ENCODE peak calls at places on chromosomes 16 and 17, in four cellular contexts. H, L, B and V are unnamed samples.

GRCh38 chr16:72938426-72939164 is 109.3 kb downstream of the ZFHX3 start:
- DNase-seq in H (no peak), L (no peak), B (no peak), V (peak)

GRCh38 chr17:37520174-37520573 is 30.5 kb downstream of the DUSP14 start:
- DNase-seq in H (no peak), L (no peak), B (no peak), V (no peak)

GRCh38 chr17:69857412-69857835 is 217.6 kb upstream of the KCNJ16 start:
- DNase-seq in H (peak), L (no peak), B (no peak), V (peak)

GRCh38 chr17:59287887-59288286 is 43.6 kb upstream of the YPEL2 start:
- DNase-seq in H (no peak), L (no peak), B (no peak), V (no peak)

GRCh38 chr16:81738831-81739496 is 40.1 kb upstream of the PLCG2 start:
- DNase-seq in H (peak), L (no peak), B (no peak), V (no peak)

GRCh38 chr16:19645557-19645981 is 72.5 kb downstream of the KNOP1 start:
- DNase-seq in H (no peak), L (no peak), B (no peak), V (no peak)

GRCh38 chr17:34393401-34393800 is 30.4 kb upstream of the CCL1 start:
- DNase-seq in H (no peak), L (no peak), B (no peak), V (no peak)

GRCh38 chr16:28981517-28981916 is 3.3 kb upstream of the LAT start:
- DNase-seq in H (peak), L (peak), B (peak), V (no peak)

GRCh38 chr16:27549857-27550581 is at the start of the genes GTF3C1 and KATNIP:
- DNase-seq in H (peak), L (peak), B (peak), V (peak)

GRCh38 chr17:34299017-34299416 is 13.5 kb downstream of the CCL11 start:
- DNase-seq in H (no peak), L (no peak), B (no peak), V (no peak)

GRCh38 chr17:29760279-29760721 is 137.6 kb upstream of the CORO6 start:
- DNase-seq in H (no peak), L (no peak), B (no peak), V (peak)

GRCh38 chr17:78237403-78238012 is 6.1 kb downstream of the TMEM235 start:
- DNase-seq in H (no peak), L (no peak), B (no peak), V (no peak)

GRCh38 chr17:29212681-29213121 is 32.5 kb upstream of the MYO18A start:
- DNase-seq in H (no peak), L (peak), B (no peak), V (no peak)

GRCh38 chr17:47810200-47810821 is 11.3 kb downstream of the OSBPL7 start:
- DNase-seq in H (peak), L (peak), B (peak), V (peak)

GRCh38 chr17:76027159-76027839 is at the start of gene EVPL:
- DNase-seq in H (no peak), L (peak), B (no peak), V (no peak)

GRCh38 chr17:5943232-5943631 is 126.9 kb upstream of the WSCD1 start:
- DNase-seq in H (peak), L (no peak), B (no peak), V (no peak)

GRCh38 chr16:65547799-65548446 is 426.1 kb upstream of the CDH11 start:
- DNase-seq in H (no peak), L (no peak), B (no peak), V (no peak)

GRCh38 chr16:58054289-58054688 is 28.7 kb downstream of the MMP15 start:
- DNase-seq in H (no peak), L (no peak), B (no peak), V (no peak)

GRCh38 chr16:68117884-68118283 is 32.7 kb downstream of the NFATC3 start:
- DNase-seq in H (no peak), L (no peak), B (no peak), V (no peak)

GRCh38 chr16:68113765-68114240 is 28.6 kb downstream of the NFATC3 start:
- DNase-seq in H (no peak), L (no peak), B (no peak), V (no peak)

GRCh38 chr16:68115851-68116250 is 30.7 kb downstream of the NFATC3 start:
- DNase-seq in H (no peak), L (no peak), B (no peak), V (no peak)

GRCh38 chr16:68113059-68113757 is 28.0 kb downstream of the NFATC3 start:
- DNase-seq in H (no peak), L (peak), B (no peak), V (no peak)

DNA sequence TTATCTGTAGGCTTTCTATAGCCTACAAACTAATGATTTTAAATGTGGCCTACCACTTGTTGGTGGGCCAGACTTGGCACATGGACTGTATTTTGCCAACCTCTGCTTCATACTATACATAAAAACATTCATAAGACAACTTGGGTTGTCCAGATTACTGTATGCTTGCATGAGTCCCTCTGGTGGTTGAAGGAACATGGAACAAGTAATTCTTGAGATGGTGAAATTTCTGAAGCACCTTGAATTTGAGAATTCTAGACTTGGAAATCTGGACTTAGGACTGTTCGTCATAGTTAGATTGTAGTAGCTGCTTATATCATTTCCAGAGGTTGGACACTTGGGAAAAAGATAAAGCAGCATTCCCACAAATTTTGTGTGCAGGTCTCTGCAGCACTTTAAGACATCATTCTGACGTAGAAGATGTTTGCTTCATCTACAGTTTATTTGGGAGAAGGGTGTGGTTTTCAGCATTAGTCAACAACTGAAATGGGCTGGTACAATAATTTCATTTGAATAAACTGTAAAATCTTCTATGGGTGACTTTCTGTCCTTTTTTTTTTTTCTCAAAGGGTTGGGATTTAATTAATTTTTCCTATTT is 31.2 kb downstream of the NFATC3 start:
- DNase-seq in H (peak), L (no peak), B (no peak), V (peak)
- TF ChIP-seq JUN in H (no peak), L (no peak), B (no peak), V (no peak)

DNA sequence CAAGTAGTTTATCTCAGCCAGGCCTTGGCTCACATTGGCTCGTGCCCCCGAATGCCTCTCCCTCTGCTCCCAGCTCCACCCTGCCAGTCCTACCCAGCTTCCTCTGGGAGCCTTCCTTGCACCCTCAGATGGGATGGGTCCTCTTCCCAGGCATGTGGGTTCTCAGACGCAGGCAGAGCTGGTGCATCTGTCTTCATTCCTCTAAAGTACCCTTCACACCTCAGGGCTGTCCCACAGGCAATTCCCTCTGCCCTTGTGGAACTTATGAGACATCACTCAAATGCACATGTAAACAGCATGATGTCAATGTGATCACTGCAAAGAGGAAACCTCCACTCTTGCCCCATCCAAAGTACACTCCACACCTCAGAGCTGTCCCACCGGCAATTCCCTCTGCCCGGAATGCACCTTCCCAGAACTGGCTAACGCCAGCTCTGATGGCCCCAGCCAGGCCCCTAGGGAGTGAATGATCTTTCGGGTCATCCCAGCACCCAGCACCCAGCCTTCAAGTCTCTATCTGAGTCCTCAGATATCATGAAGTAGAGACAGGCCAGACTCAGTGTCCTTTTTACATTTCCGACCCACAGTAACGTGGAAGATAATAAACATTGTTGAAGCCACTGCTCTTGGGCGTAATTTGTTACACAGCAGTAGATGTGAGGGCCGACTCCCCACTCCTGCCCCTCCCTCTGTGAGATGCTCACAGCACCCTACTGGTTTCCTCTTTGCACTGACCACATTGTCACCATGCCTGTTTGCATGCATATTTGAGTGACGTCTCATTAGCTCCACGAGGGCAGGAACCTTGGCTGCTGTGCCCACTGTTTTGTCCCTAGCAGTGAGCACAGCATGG is 85.4 kb downstream of the N4BP1 start:
- DNase-seq in H (no peak), L (peak), B (no peak), V (no peak)
- TF ChIP-seq JUN in H (no peak), L (no peak), B (no peak), V (no peak)

GRCh38 chr16:10671729-10672128 is 23.0 kb downstream of the TEKT5 start:
- DNase-seq in H (no peak), L (no peak), B (no peak), V (no peak)

GRCh38 chr16:10665166-10665565 is 29.6 kb downstream of the TEKT5 start:
- DNase-seq in H (no peak), L (no peak), B (no peak), V (no peak)

GRCh38 chr16:10667239-10667638 is 27.5 kb downstream of the TEKT5 start:
- DNase-seq in H (no peak), L (no peak), B (no peak), V (no peak)

GRCh38 chr16:10669791-10670190 is 24.9 kb downstream of the TEKT5 start:
- DNase-seq in H (no peak), L (no peak), B (no peak), V (no peak)

DNA sequence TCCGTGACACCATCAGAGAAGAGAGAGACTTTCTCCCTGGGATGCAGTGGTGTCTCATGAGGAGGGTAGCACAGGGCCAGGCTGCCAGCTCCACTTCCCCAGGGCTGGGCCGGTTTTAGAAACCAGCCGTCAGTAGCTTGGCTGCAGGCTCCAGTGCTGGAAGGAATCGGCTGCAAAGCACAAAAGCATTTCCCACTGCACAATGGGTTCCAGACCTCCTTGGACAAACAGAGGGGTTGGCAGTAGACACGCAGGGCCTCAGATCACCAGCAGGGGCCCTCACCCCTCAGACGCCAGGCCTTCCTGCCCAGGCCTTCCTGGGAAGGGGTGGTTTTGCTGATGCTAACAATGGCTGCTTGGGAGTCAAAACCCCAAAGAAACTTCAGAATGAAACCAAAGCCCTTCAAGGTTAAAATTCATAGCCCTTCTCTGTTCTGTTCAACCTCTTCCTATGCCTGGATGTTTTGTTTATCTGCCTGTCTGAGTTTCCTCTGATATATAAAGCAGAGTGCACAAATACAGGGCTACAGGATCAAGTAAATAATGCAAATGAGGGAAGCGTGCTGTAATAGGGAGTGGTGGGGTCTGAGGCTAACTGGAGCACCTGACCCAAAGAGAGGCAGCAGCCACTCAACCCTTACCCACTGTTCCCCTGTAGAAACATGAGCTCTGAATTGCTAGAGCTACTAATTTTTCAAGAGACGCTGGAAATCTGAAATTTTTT is 26.2 kb downstream of the TEKT5 start:
- DNase-seq in H (no peak), L (peak), B (peak), V (peak)
- TF ChIP-seq JUN in H (no peak), L (no peak), B (no peak), V (no peak)

DNA sequence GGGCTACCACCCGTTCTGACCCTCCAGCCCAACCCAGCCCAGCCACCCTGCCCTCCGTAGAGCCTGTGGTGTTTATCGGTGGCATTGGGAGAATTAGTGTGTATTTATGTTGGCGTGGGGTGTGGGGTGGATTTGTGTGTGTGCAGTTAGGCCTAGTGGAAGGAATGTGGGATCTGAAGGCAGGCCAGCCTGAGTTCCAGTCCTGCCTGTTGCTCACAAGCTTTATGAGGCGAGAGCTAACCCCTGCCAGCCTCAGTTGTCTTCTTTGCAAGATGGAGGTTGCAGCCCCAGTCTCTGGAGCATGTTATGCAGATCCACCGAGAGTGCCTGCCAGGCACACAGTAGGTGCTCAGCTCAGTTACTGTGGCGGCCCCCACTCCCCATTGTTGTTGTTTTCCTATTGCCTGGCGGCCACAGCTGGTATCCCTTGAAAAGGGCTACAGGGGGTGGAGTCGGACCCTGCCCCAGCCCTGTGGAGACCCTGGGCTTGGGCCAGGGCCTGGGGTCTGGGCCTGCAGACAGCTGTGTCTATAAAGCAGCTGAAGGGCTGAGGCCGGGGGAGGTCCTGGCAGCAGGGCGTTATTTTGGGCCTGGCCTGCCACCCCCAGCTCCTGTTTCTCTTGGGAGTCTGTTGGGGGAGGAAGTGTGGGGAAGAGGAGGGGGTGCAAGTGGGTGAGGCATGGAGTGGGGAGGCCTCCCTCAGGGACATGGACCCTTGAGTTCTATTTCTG is 5.1 kb downstream of the ERBB2 start:
- DNase-seq in H (no peak), L (no peak), B (peak), V (no peak)
- TF ChIP-seq JUN in H (no peak), L (no peak), B (no peak), V (no peak)

GRCh38 chr16:84790291-84790690 is 29.5 kb upstream of the CRISPLD2 start:
- DNase-seq in H (no peak), L (no peak), B (no peak), V (no peak)

GRCh38 chr16:84788968-84789371 is 30.8 kb upstream of the CRISPLD2 start:
- DNase-seq in H (no peak), L (no peak), B (no peak), V (no peak)

GRCh38 chr16:84785843-84786538 is 33.8 kb upstream of the CRISPLD2 start:
- DNase-seq in H (no peak), L (peak), B (no peak), V (peak)

GRCh38 chr16:84789431-84789830 is 30.4 kb upstream of the CRISPLD2 start:
- DNase-seq in H (no peak), L (no peak), B (no peak), V (no peak)

GRCh38 chr16:84786605-84787302 is 33.0 kb upstream of the CRISPLD2 start:
- DNase-seq in H (no peak), L (no peak), B (no peak), V (no peak)
- TF ChIP-seq JUN in H (no peak), L (no peak), B (no peak), V (no peak)

GRCh38 chr17:61415374-61416210 is 15.9 kb downstream of the TBX2 start:
- DNase-seq in H (no peak), L (no peak), B (no peak), V (no peak)
- TF ChIP-seq JUN in H (no peak), L (no peak), B (no peak), V (no peak)